ENCODE peak calls at places on chromosomes 16 and 17, in four cellular contexts. G, E, N and R are unnamed samples.

GRCh38 chr17:59160203-59161025 is 4.9 kb downstream of the PRR11 start:
- DNase-seq in G (no peak), E (no peak), N (no peak), R (no peak)

GRCh38 chr17:28154242-28154641 is 111.8 kb downstream of the NLK start:
- DNase-seq in G (no peak), E (no peak), N (no peak), R (peak)

GRCh38 chr16:83200005-83200779 is 573.4 kb downstream of the CDH13 start:
- DNase-seq in G (peak), E (no peak), N (no peak), R (peak)

GRCh38 chr17:50275279-50275678 is 1.0 kb downstream of the TMEM92 start:
- DNase-seq in G (no peak), E (no peak), N (no peak), R (no peak)

GRCh38 chr16:22232277-22233049 is 26.4 kb downstream of the EEF2K start:
- DNase-seq in G (no peak), E (peak), N (no peak), R (peak)

GRCh38 chr17:60863892-60864673 is 186.4 kb downstream of the BCAS3 start:
- DNase-seq in G (no peak), E (peak), N (peak), R (no peak)

GRCh38 chr17:40410082-40410481 is 7.6 kb downstream of the TOP2A start:
- DNase-seq in G (no peak), E (no peak), N (no peak), R (no peak)

GRCh38 chr16:60636117-60636516 is 1400.1 kb downstream of the CDH8 start:
- DNase-seq in G (no peak), E (no peak), N (no peak), R (no peak)

GRCh38 chr17:6286239-6286638 is 148.7 kb downstream of the AIPL1 start:
- DNase-seq in G (no peak), E (peak), N (no peak), R (peak)

GRCh38 chr17:78497115-78497540 is 80.1 kb downstream of the DNAH17 start:
- DNase-seq in G (peak), E (peak), N (peak), R (peak)

GRCh38 chr17:19366637-19366972 is 4.1 kb upstream of the B9D1 start:
- DNase-seq in G (no peak), E (no peak), N (no peak), R (no peak)

GRCh38 chr17:82862758-82863645 is 23.2 kb upstream of the ZNF750 start:
- DNase-seq in G (no peak), E (no peak), N (no peak), R (no peak)

GRCh38 chr17:11506635-11507034 is 91.6 kb upstream of the DNAH9 start:
- DNase-seq in G (no peak), E (peak), N (no peak), R (no peak)

GRCh38 chr16:564690-565419 is 1.9 kb upstream of the NHLRC4 start:
- DNase-seq in G (no peak), E (no peak), N (no peak), R (no peak)

GRCh38 chr17:60231691-60232090 is 81.9 kb downstream of the CA4 start:
- DNase-seq in G (no peak), E (no peak), N (no peak), R (no peak)

GRCh38 chr17:59762022-59762825 is 54.8 kb downstream of the VMP1 start:
- DNase-seq in G (no peak), E (no peak), N (no peak), R (no peak)

GRCh38 chr16:89201467-89202377 is 1.4 kb upstream of the SLC22A31 start:
- DNase-seq in G (peak), E (peak), N (no peak), R (peak)

GRCh38 chr17:47615766-47616424 is 33.8 kb upstream of the KPNB1 start:
- DNase-seq in G (peak), E (no peak), N (peak), R (peak)

GRCh38 chr17:77143306-77143705 is 2.5 kb downstream of the SEC14L1 start:
- DNase-seq in G (no peak), E (no peak), N (no peak), R (no peak)

GRCh38 chr17:21418446-21419298 is 42.5 kb downstream of the KCNJ12 start:
- DNase-seq in G (no peak), E (peak), N (no peak), R (no peak)

GRCh38 chr17:79211061-79211770 is 136.6 kb downstream of the ENGASE start:
- DNase-seq in G (no peak), E (no peak), N (no peak), R (no peak)